ENCODE peak calls at places on chromosomes 11 and 22, in ten cellular contexts. R is left ventricle myocardium inferior, F is psoas muscle, U is uterus, E is sigmoid colon, J is GM06990, L is ovary, N is aorta, K is adrenal gland, I is heart left ventricle. C is an unnamed sample. For H3K36me3, the result is how much of the 10 kb centered on the place peaks cover.

GRCh38 chr11:120384476-120384875 is 48.3 kb downstream of the ARHGEF12 start:
- DNase-seq in R (no peak), F (no peak), U (no peak), E (no peak), J (no peak), L (no peak), N (no peak), K (no peak), I (no peak), C (no peak)

GRCh38 chr11:111324277-111324720 is 26.0 kb downstream of the POU2AF3 start:
- DNase-seq in R (no peak), F (no peak), U (no peak), E (no peak), J (no peak), L (no peak), N (peak), K (no peak), I (no peak), C (no peak)

GRCh38 chr11:31487848-31488247 is 21.6 kb downstream of the IMMP1L start:
- DNase-seq in R (no peak), F (no peak), U (no peak), E (no peak), J (no peak), L (no peak), N (no peak), K (no peak), I (no peak), C (no peak)

GRCh38 chr22:25545117-25545516 is 19.4 kb upstream of the GRK3 start:
- DNase-seq in R (no peak), F (no peak), U (no peak), E (no peak), J (no peak), L (no peak), N (no peak), K (no peak), I (no peak), C (no peak)

GRCh38 chr22:25853078-25853477 is 111.1 kb downstream of the MYO18B start:
- DNase-seq in R (no peak), F (no peak), U (no peak), E (no peak), J (no peak), L (no peak), N (no peak), K (no peak), I (no peak), C (no peak)

GRCh38 chr22:49566141-49566541 is 261.5 kb downstream of the BRD1 start:
- DNase-seq in R (no peak), F (no peak), U (no peak), E (peak), J (no peak), L (no peak), N (no peak), K (peak), I (no peak), C (no peak)

GRCh38 chr11:34805937-34806336 is 110.2 kb downstream of the APIP start:
- DNase-seq in R (no peak), F (no peak), U (no peak), E (no peak), J (no peak), L (no peak), N (no peak), K (no peak), I (no peak), C (no peak)

GRCh38 chr11:109423114-109423859 is 1.3 kb downstream of the C11orf87 start:
- DNase-seq in R (no peak), F (no peak), U (no peak), E (no peak), J (peak), L (no peak), N (no peak), K (no peak), I (no peak), C (no peak)

GRCh38 chr11:95831198-95831883 is 41.0 kb downstream of the CEP57 start:
- DNase-seq in R (no peak), F (no peak), U (no peak), E (no peak), J (no peak), L (no peak), N (no peak), K (no peak), I (no peak), C (no peak)

GRCh38 chr22:30881361-30882180 is 87.0 kb downstream of the MORC2 start:
- DNase-seq in R (peak), F (no peak), U (no peak), E (no peak), J (no peak), L (no peak), N (peak), K (peak), I (peak), C (no peak)

GRCh38 chr11:71211631-71212030 is 40.7 kb downstream of the SHANK2 start:
- DNase-seq in R (no peak), F (no peak), U (no peak), E (no peak), J (no peak), L (no peak), N (no peak), K (no peak), I (no peak), C (no peak)

GRCh38 chr22:50218153-50218995 is 17.6 kb downstream of the SELENOO start:
- DNase-seq in R (no peak), F (no peak), U (no peak), E (peak), J (no peak), L (no peak), N (peak), K (no peak), I (no peak), C (no peak)

GRCh38 chr11:35654711-35655110 is 7.9 kb upstream of the TRIM44 start:
- DNase-seq in R (no peak), F (no peak), U (no peak), E (no peak), J (no peak), L (no peak), N (no peak), K (no peak), I (no peak), C (no peak)

GRCh38 chr11:80074837-80075236 is 634.0 kb upstream of the TENM4 start:
- DNase-seq in R (no peak), F (no peak), U (no peak), E (no peak), J (no peak), L (no peak), N (no peak), K (no peak), I (no peak), C (no peak)

GRCh38 chr11:116970485-116971292 is 127.5 kb downstream of the SIK3 start:
- DNase-seq in R (no peak), F (no peak), U (no peak), E (no peak), J (no peak), L (no peak), N (no peak), K (no peak), I (no peak), C (no peak)

GRCh38 chr11:125933030-125933813 is 12.6 kb upstream of the VSIG10L2 start:
- DNase-seq in R (no peak), F (no peak), U (no peak), E (no peak), J (no peak), L (no peak), N (no peak), K (no peak), I (no peak), C (no peak)

GRCh38 chr22:23901600-23901999 is 7.4 kb downstream of the MIF start:
- DNase-seq in R (no peak), F (no peak), U (no peak), E (no peak), J (no peak), L (no peak), N (no peak), K (no peak), I (no peak), C (no peak)

GRCh38 chr22:19826619-19826950 is 28.1 kb downstream of the GNB1L start:
- DNase-seq in R (no peak), F (no peak), U (no peak), E (no peak), J (no peak), L (no peak), N (no peak), K (no peak), I (no peak), C (no peak)

GRCh38 chr11:67301313-67301921 is 1.9 kb upstream of the SSH3 start:
- DNase-seq in R (no peak), F (no peak), U (no peak), E (peak), J (no peak), L (no peak), N (no peak), K (no peak), I (peak), C (no peak)

GRCh38 chr11:33606762-33607161 is 93.9 kb downstream of the C11orf91 start:
- DNase-seq in R (no peak), F (no peak), U (no peak), E (no peak), J (no peak), L (no peak), N (no peak), K (no peak), I (no peak), C (no peak)

GRCh38 chr11:66595245-66595904 is 2.4 kb downstream of the CCS start:
- DNase-seq in R (peak), F (peak), U (no peak), E (peak), J (no peak), L (peak), N (peak), K (peak), I (peak), C (no peak)

GRCh38 chr11:83056204-83056603 is 15.5 kb downstream of the RAB30 start:
- DNase-seq in R (no peak), F (no peak), U (no peak), E (no peak), J (no peak), L (no peak), N (no peak), K (no peak), I (no peak), C (no peak)

GRCh38 chr11:45899448-45900174 is 7.5 kb downstream of the FREY1 start:
- DNase-seq in R (peak), F (peak), U (peak), E (peak), J (peak), L (peak), N (peak), K (peak), I (peak), C (peak)

GRCh38 chr22:39970742-39971141 is 10.5 kb downstream of the TMA7B start:
- DNase-seq in R (no peak), F (no peak), U (no peak), E (no peak), J (no peak), L (no peak), N (no peak), K (no peak), I (no peak), C (no peak)
- H3K36me3 ChIP-seq in R (under half), F (under half), U (under half), E (under half), J (under half), L (under half), N (under half), K (under half), I (under half), C (half or more)

DNA sequence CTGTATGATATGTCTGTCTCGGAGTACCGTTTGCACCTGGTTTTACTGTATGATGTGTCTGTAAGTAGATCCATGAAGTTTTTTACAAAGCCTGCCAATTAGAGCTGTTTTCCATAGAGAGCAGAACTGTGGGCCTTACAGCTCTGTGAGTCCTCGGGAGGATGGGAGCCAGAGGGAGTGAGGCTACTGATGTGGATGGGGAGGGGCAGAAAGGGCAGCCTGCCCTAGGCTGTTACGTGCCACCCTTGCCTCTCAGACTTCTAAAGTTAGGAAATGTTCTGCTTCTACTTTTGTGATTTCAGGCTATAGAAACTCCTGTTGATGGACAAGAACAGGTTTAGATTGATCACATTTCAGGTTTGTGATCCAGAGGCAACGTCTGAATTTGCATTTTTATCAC is 105.2 kb downstream of the PPP6R3 start:
- DNase-seq in R (no peak), F (no peak), U (no peak), E (no peak), J (no peak), L (no peak), N (no peak), K (no peak), I (no peak), C (no peak)
- H3K36me3 ChIP-seq in R (half or more), F (under half), U (under half), E (under half), J (under half), L (under half), N (under half), K (under half), I (under half), C (half or more)

GRCh38 chr11:9784602-9785315 is 120.9 kb downstream of the SWAP70 start:
- DNase-seq in R (no peak), F (no peak), U (no peak), E (no peak), J (no peak), L (no peak), N (no peak), K (no peak), I (no peak), C (no peak)
- H3K36me3 ChIP-seq in R (half or more), F (under half), U (under half), E (under half), J (under half), L (under half), N (under half), K (under half), I (under half), C (under half)

GRCh38 chr11:76789443-76789719 is 6.2 kb downstream of the TSKU start:
- DNase-seq in R (no peak), F (no peak), U (no peak), E (peak), J (no peak), L (peak), N (no peak), K (no peak), I (peak), C (no peak)
- H3K36me3 ChIP-seq in R (under half), F (under half), U (under half), E (under half), J (under half), L (under half), N (under half), K (under half), I (under half), C (under half)

GRCh38 chr11:774873-775592 is 2.3 kb downstream of the GATD1 start:
- DNase-seq in R (no peak), F (peak), U (no peak), E (peak), J (no peak), L (no peak), N (peak), K (peak), I (peak), C (no peak)
- H3K36me3 ChIP-seq in R (under half), F (under half), U (under half), E (under half), J (under half), L (under half), N (under half), K (under half), I (under half), C (under half)

C was measured in CD8-positive, alpha-beta memory T cell.